ENCODE peak calls at places on chromosomes 2 and 18, in nine cellular contexts. N is stimulated activated naive B cell treated with anti-CD40 and anti-IgM and Interleukin-4, amounts not matched to agents 10 μg/mL and 1 μg/mL and 100 μg/mL, for 72 hours; F is RCC 7860; G is stimulated activated CD8-positive, alpha-beta memory T cell treated with anti-CD3 and anti-CD28 coated beads, Interleukin-12 subunit alpha, Interleukin-12 subunit beta, amount 100 ng/mL, for 1 hour; Y is AG09319; Q is DND-41; W is T47D; K is stimulated activated CD4-positive, alpha-beta T cell treated with anti-CD3 and anti-CD28 coated beads, Interleukin-4, amount 100 ng/mL, for 4 hours; O is activated CD4-positive, alpha-beta T cell treated with anti-CD3 and anti-CD28 coated beads, Interleukin-2, amount 50 U/mL, for 48 hours. A is an unnamed sample.

GRCh38 chr2:227188292-227188691 is 23.9 kb downstream of the COL4A3 start:
- DNase-seq in G (no peak), Y (no peak), O (no peak), K (no peak), N (no peak), F (no peak), W (no peak), Q (no peak), A (no peak)

GRCh38 chr2:181364492-181365175 is 92.6 kb upstream of the ITGA4 start:
- DNase-seq in G (no peak), F (no peak), O (no peak), K (no peak), Q (no peak), N (no peak), Y (no peak), W (peak), A (no peak)

GRCh38 chr2:101806123-101806522 is 108.6 kb downstream of the MAP4K4 start:
- DNase-seq in N (peak), W (no peak), O (no peak), K (peak), F (peak), Q (peak), G (no peak), Y (no peak), A (no peak)

GRCh38 chr18:50218432-50219197 is 23.7 kb upstream of the MYO5B start:
- DNase-seq in Y (no peak), G (peak), F (no peak), W (peak), K (peak), Q (peak), O (peak), N (peak), A (no peak)

GRCh38 chr2:140205093-140205492 is 1424.9 kb upstream of the NXPH2 start:
- DNase-seq in N (no peak), K (no peak), Y (no peak), W (no peak), F (no peak), Q (no peak), G (no peak), O (no peak), A (no peak)

GRCh38 chr18:44356566-44357157 is 324.0 kb upstream of the SETBP1 start:
- DNase-seq in Y (no peak), Q (no peak), K (no peak), W (no peak), G (no peak), F (no peak), N (no peak), O (no peak), A (no peak)

GRCh38 chr2:125643128-125643527 is 1012.8 kb upstream of the GYPC start:
- DNase-seq in Y (no peak), F (no peak), O (no peak), W (no peak), N (no peak), K (no peak), Q (no peak), G (no peak), A (no peak)

GRCh38 chr18:58496937-58497336 is 132.0 kb downstream of the ALPK2 start:
- DNase-seq in F (no peak), Y (no peak), O (no peak), Q (no peak), W (no peak), G (no peak), K (no peak), N (no peak), A (no peak)

GRCh38 chr2:39435974-39436591 is 1.0 kb downstream of the MAP4K3 start:
- DNase-seq in N (no peak), O (no peak), K (no peak), F (no peak), Y (no peak), G (no peak), Q (no peak), W (peak), A (no peak)

A was measured in CMK.